ENCODE peak calls at places on chromosomes 2 and 18, in six cellular contexts. L is BE2C, J is Peyer's patch, T is pancreas, K is stomach, E is mammary epithelial cell. N is an unnamed sample. For H3K4me1, the result is how much of the 10 kb centered on the place peaks cover.

GRCh38 chr2:150859872-150860271 is 372.4 kb upstream of the RND3 start:
- DNase-seq in L (no peak), J (no peak), T (no peak), K (no peak), E (no peak), N (no peak)

GRCh38 chr2:86025229-86025820 is 80.4 kb downstream of the POLR1A start:
- DNase-seq in L (no peak), J (no peak), T (no peak), K (no peak), E (no peak), N (no peak)

GRCh38 chr2:10916953-10917352 is 5.2 kb downstream of the KCNF1 start:
- DNase-seq in L (no peak), J (no peak), T (no peak), K (no peak), E (no peak), N (no peak)

GRCh38 chr2:235021752-235022151 is 69.9 kb downstream of the SH3BP4 start:
- DNase-seq in L (no peak), J (no peak), T (no peak), K (no peak), E (peak), N (no peak)

GRCh38 chr18:68428026-68428425 is 286.9 kb downstream of the TMX3 start:
- DNase-seq in L (peak), J (no peak), T (no peak), K (no peak), E (peak), N (no peak)

GRCh38 chr2:121536347-121536746 is 5.7 kb downstream of the RNU4ATAC start:
- DNase-seq in L (no peak), J (no peak), T (no peak), K (no peak), E (no peak), N (no peak)

GRCh38 chr2:175004980-175005832 is at the start of gene CHN1:
- DNase-seq in L (peak), J (peak), T (peak), K (peak), E (peak), N (peak)

GRCh38 chr2:67242456-67242855 is 154.7 kb upstream of the ETAA1 start:
- DNase-seq in L (no peak), J (no peak), T (no peak), K (no peak), E (no peak), N (no peak)

GRCh38 chr2:146701183-146701582 is 1143.6 kb upstream of the ACVR2A start:
- DNase-seq in L (no peak), J (no peak), T (no peak), K (no peak), E (peak), N (no peak)

GRCh38 chr2:120729410-120730052 is 6.1 kb upstream of the GLI2 start:
- DNase-seq in L (no peak), J (peak), T (no peak), K (no peak), E (peak), N (no peak)

GRCh38 chr18:76005632-76006031 is 489.4 kb downstream of the ZNF516 start:
- DNase-seq in L (no peak), J (no peak), T (peak), K (no peak), E (no peak), N (no peak)

GRCh38 chr18:13618760-13619438 is 107.5 kb downstream of the FAM210A start:
- DNase-seq in L (no peak), J (peak), T (no peak), K (no peak), E (no peak), N (no peak)

GRCh38 chr2:179932786-179933185 is 71.4 kb upstream of the ZNF385B start:
- DNase-seq in L (no peak), J (no peak), T (peak), K (no peak), E (no peak), N (no peak)

GRCh38 chr18:10787293-10787901 is 261.6 kb downstream of the NAPG start:
- DNase-seq in L (peak), J (peak), T (peak), K (peak), E (peak), N (peak)

GRCh38 chr2:224712346-224712745 is 3.8 kb downstream of the CCDC195 start:
- DNase-seq in L (no peak), J (no peak), T (no peak), K (no peak), E (no peak), N (no peak)

GRCh38 chr18:58178476-58178875 is 134.4 kb downstream of the NEDD4L start:
- DNase-seq in L (no peak), J (no peak), T (no peak), K (no peak), E (no peak), N (no peak)

GRCh38 chr2:95274291-95275150 is at the start of gene PROM2:
- DNase-seq in L (no peak), J (peak), T (peak), K (peak), E (peak), N (no peak)

GRCh38 chr2:216632952-216633615 is at the start of gene IGFBP2:
- DNase-seq in L (peak), J (no peak), T (peak), K (peak), E (peak), N (no peak)

GRCh38 chr2:226802573-226802972 is 3.0 kb upstream of the IRS1 start:
- DNase-seq in L (no peak), J (no peak), T (no peak), K (no peak), E (peak), N (no peak)

DNA sequence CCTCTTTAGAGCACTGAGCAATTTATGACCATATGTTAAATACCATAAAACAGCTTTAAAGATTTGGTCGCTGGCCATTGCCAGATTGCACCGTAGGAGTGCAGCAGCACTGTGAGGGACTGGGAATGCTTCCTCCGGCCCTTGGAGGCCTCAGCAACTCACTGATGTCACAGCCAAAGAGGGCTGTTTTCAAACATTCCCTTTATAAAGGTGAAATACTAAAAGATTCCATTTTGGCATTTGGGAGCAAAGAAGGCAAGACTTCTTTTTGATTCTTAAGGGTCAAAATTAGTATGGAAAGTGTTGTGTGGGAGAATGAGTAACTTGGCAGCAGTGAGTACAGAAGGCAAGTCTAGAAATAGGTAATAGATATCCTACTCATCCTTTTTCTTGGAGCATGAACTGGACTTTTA is 63.7 kb downstream of the BABAM2 start:
- DNase-seq in L (no peak), J (no peak), T (no peak), K (no peak), E (no peak), N (no peak)
- H3K4me1 ChIP-seq in L (under half), J (under half), T (under half), K (under half), E (half or more), N (under half)

GRCh38 chr2:241821460-241822263 is 12.7 kb downstream of the NEU4 start:
- DNase-seq in L (no peak), J (no peak), T (no peak), K (no peak), E (no peak), N (no peak)
- H3K4me3 ChIP-seq in L (no peak), J (no peak), T (no peak), K (no peak), E (no peak), N (no peak)

DNA sequence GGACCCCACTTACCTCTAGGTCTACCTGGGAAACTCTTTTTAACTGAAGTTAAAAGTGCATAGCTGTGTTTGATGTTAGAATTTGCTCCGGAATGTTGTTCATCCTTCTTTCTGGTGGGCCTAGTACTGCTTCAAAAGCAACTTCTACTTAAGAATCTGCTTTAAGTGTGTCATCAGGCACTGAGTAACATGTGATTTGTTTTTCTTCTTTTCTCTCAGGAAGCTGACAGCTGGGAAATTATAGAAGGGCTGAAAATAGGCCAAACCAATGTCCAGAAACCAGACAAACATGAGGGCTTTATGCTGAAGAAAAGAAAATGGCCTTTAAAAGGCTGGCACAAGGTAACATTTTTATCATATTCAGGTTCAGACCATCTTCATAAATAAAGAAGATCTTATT is 122.9 kb downstream of the PRKRA start:
- DNase-seq in L (no peak), J (no peak), T (no peak), K (no peak), E (no peak), N (no peak)
- H3K4me1 ChIP-seq in L (under half), J (under half), T (under half), K (under half), E (under half), N (under half)

GRCh38 chr2:68779595-68779994 is 45.0 kb downstream of the ARHGAP25 start:
- DNase-seq in L (no peak), J (no peak), T (no peak), K (no peak), E (no peak), N (no peak)
- H3K4me3 ChIP-seq in L (no peak), J (no peak), T (no peak), K (no peak), E (no peak), N (no peak)